ENCODE peak calls at places on chromosomes 16 and 17, in nine cellular contexts. One of them, this sample, is unnamed.

GRCh38 chr17:56297142-56297541 is 143.9 kb downstream of the ANKFN1 start:
- DNase-seq in endothelial cell of umbilical vein: peak; percentile 7
- DNase-seq in adrenal gland: no peak
- DNase-seq in tibial artery: no peak
- DNase-seq in lower lobe of right lung: no peak
- DNase-seq in thyroid gland: peak; percentile 3
- DNase-seq in IMR-90: peak; percentile 62
- DNase-seq in spleen: no peak
- DNase-seq in fibroblast of lung: peak; percentile 33
- DNase-seq in this sample: no peak

GRCh38 chr16:89346869-89347268 is 129.4 kb downstream of the ZNF778 start:
- DNase-seq in endothelial cell of umbilical vein: no peak
- DNase-seq in adrenal gland: no peak
- DNase-seq in tibial artery: no peak
- DNase-seq in lower lobe of right lung: peak; percentile 57
- DNase-seq in thyroid gland: no peak
- DNase-seq in IMR-90: no peak
- DNase-seq in spleen: no peak
- DNase-seq in fibroblast of lung: no peak
- DNase-seq in this sample: no peak

GRCh38 chr16:48949636-48950035 is 332.0 kb downstream of the CBLN1 start:
- DNase-seq in endothelial cell of umbilical vein: no peak
- DNase-seq in adrenal gland: no peak
- DNase-seq in tibial artery: no peak
- DNase-seq in lower lobe of right lung: no peak
- DNase-seq in thyroid gland: peak; percentile 21
- DNase-seq in IMR-90: peak; percentile 19
- DNase-seq in spleen: no peak
- DNase-seq in fibroblast of lung: peak; percentile 18
- DNase-seq in this sample: no peak

GRCh38 chr16:56774009-56774408 is 44.1 kb downstream of the NUP93 start:
- DNase-seq in endothelial cell of umbilical vein: no peak
- DNase-seq in adrenal gland: no peak
- DNase-seq in tibial artery: no peak
- DNase-seq in lower lobe of right lung: no peak
- DNase-seq in thyroid gland: no peak
- DNase-seq in IMR-90: no peak
- DNase-seq in spleen: no peak
- DNase-seq in fibroblast of lung: no peak
- DNase-seq in this sample: no peak

GRCh38 chr17:436571-436970 is 84.0 kb upstream of the RPH3AL start:
- DNase-seq in endothelial cell of umbilical vein: no peak
- DNase-seq in adrenal gland: no peak
- DNase-seq in tibial artery: no peak
- DNase-seq in lower lobe of right lung: no peak
- DNase-seq in thyroid gland: no peak
- DNase-seq in IMR-90: no peak
- DNase-seq in spleen: no peak
- DNase-seq in fibroblast of lung: no peak
- DNase-seq in this sample: no peak

GRCh38 chr16:70665806-70666735 is 19.7 kb downstream of the IL34 start:
- DNase-seq in endothelial cell of umbilical vein: peak; percentile 93
- DNase-seq in adrenal gland: no peak
- DNase-seq in tibial artery: no peak
- DNase-seq in lower lobe of right lung: no peak
- DNase-seq in thyroid gland: no peak
- DNase-seq in IMR-90: no peak
- DNase-seq in spleen: no peak
- DNase-seq in fibroblast of lung: no peak
- DNase-seq in this sample: no peak

GRCh38 chr16:19499481-19499880 is 22.4 kb downstream of the GDE1 start:
- DNase-seq in endothelial cell of umbilical vein: no peak
- DNase-seq in adrenal gland: no peak
- DNase-seq in tibial artery: no peak
- DNase-seq in lower lobe of right lung: no peak
- DNase-seq in thyroid gland: no peak
- DNase-seq in IMR-90: no peak
- DNase-seq in spleen: no peak
- DNase-seq in fibroblast of lung: no peak
- DNase-seq in this sample: no peak

GRCh38 chr17:4110152-4110551 is 32.7 kb downstream of the ZZEF1 start:
- DNase-seq in endothelial cell of umbilical vein: peak; percentile 20
- DNase-seq in adrenal gland: no peak
- DNase-seq in tibial artery: no peak
- DNase-seq in lower lobe of right lung: no peak
- DNase-seq in thyroid gland: no peak
- DNase-seq in IMR-90: peak; percentile 79
- DNase-seq in spleen: no peak
- DNase-seq in fibroblast of lung: peak; percentile 77
- DNase-seq in this sample: no peak

GRCh38 chr17:79183221-79184158 is 108.9 kb downstream of the ENGASE start:
- DNase-seq in endothelial cell of umbilical vein: no peak
- DNase-seq in adrenal gland: no peak
- DNase-seq in tibial artery: no peak
- DNase-seq in lower lobe of right lung: no peak
- DNase-seq in thyroid gland: no peak
- DNase-seq in IMR-90: no peak
- DNase-seq in spleen: no peak
- DNase-seq in fibroblast of lung: no peak
- DNase-seq in this sample: no peak
- H3K27me3 ChIP-seq in endothelial cell of umbilical vein: peaks cover 20% of the 10 kb centered on the region
- H3K27me3 ChIP-seq in adrenal gland: peaks cover 43% of the 10 kb centered on the region
- H3K27me3 ChIP-seq in tibial artery: no peaks in the 10 kb centered on the region
- H3K27me3 ChIP-seq in lower lobe of right lung: peaks cover 81% of the 10 kb centered on the region
- H3K27me3 ChIP-seq in thyroid gland: no peaks in the 10 kb centered on the region
- H3K27me3 ChIP-seq in IMR-90: peaks cover 39% of the 10 kb centered on the region
- H3K27me3 ChIP-seq in spleen: peaks cover 34% of the 10 kb centered on the region
- H3K27me3 ChIP-seq in fibroblast of lung: peaks cover 6% of the 10 kb centered on the region
- H3K27me3 ChIP-seq in this sample: peaks cover 3% of the 10 kb centered on the region

DNA sequence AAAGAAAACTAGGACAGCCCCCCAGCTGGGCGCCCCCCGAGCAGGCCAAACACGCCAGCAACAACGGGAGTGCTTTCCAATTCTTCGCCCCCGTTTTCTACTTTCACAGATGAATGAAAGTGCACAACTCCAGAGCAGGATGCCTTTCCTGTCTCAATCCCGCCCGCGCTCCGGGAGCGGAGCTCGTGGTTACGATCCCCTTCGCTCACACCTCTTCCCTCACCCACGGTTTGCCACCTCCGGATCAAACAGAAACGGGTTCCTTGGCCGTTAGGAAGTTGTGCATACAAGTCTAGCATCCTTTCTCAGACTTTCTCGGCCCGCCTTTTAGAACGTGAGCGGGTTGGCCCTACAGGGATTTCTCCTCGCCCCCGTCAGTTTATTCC is 658 bp downstream of the SKA2 start:
- DNase-seq in endothelial cell of umbilical vein: no peak
- DNase-seq in adrenal gland: peak; percentile 70
- DNase-seq in tibial artery: peak; percentile 40
- DNase-seq in lower lobe of right lung: peak; percentile 53
- DNase-seq in thyroid gland: peak; percentile 50
- DNase-seq in IMR-90: peak; percentile 39
- DNase-seq in spleen: peak; percentile 86
- DNase-seq in fibroblast of lung: peak; percentile 44
- DNase-seq in this sample: peak; percentile 40
- H3K4me1 ChIP-seq in endothelial cell of umbilical vein: peaks cover 44% of the 10 kb centered on the region
- H3K4me1 ChIP-seq in adrenal gland: peaks cover 5% of the 10 kb centered on the region
- H3K4me1 ChIP-seq in tibial artery: peaks cover 5% of the 10 kb centered on the region
- H3K4me1 ChIP-seq in lower lobe of right lung: peaks cover 26% of the 10 kb centered on the region
- H3K4me1 ChIP-seq in thyroid gland: peaks cover 22% of the 10 kb centered on the region
- H3K4me1 ChIP-seq in IMR-90: peaks cover 3% of the 10 kb centered on the region
- H3K4me1 ChIP-seq in spleen: peaks cover 54% of the 10 kb centered on the region
- H3K4me1 ChIP-seq in fibroblast of lung: peaks cover 10% of the 10 kb centered on the region
- H3K4me1 ChIP-seq in this sample: peaks cover 15% of the 10 kb centered on the region

GRCh38 chr16:2244301-2244700 is 7.1 kb downstream of the ECI1 start:
- DNase-seq in endothelial cell of umbilical vein: no peak
- DNase-seq in adrenal gland: no peak
- DNase-seq in tibial artery: no peak
- DNase-seq in lower lobe of right lung: no peak
- DNase-seq in thyroid gland: no peak
- DNase-seq in IMR-90: no peak
- DNase-seq in spleen: no peak
- DNase-seq in fibroblast of lung: no peak
- DNase-seq in this sample: no peak

GRCh38 chr16:2243031-2243528 is 6.8 kb downstream of the DNASE1L2 start:
- DNase-seq in endothelial cell of umbilical vein: no peak
- DNase-seq in adrenal gland: no peak
- DNase-seq in tibial artery: no peak
- DNase-seq in lower lobe of right lung: no peak
- DNase-seq in thyroid gland: no peak
- DNase-seq in IMR-90: no peak
- DNase-seq in spleen: no peak
- DNase-seq in fibroblast of lung: no peak
- DNase-seq in this sample: no peak

GRCh38 chr16:2244926-2245795 is 6.2 kb downstream of the ECI1 start:
- DNase-seq in endothelial cell of umbilical vein: no peak
- DNase-seq in adrenal gland: no peak
- DNase-seq in tibial artery: no peak
- DNase-seq in lower lobe of right lung: no peak
- DNase-seq in thyroid gland: no peak
- DNase-seq in IMR-90: no peak
- DNase-seq in spleen: no peak
- DNase-seq in fibroblast of lung: no peak
- DNase-seq in this sample: no peak

GRCh38 chr16:2242598-2242997 is 6.4 kb downstream of the DNASE1L2 start:
- DNase-seq in endothelial cell of umbilical vein: no peak
- DNase-seq in adrenal gland: no peak
- DNase-seq in tibial artery: no peak
- DNase-seq in lower lobe of right lung: no peak
- DNase-seq in thyroid gland: no peak
- DNase-seq in IMR-90: no peak
- DNase-seq in spleen: no peak
- DNase-seq in fibroblast of lung: no peak
- DNase-seq in this sample: no peak

GRCh38 chr16:2243781-2244180 is 7.5 kb downstream of the DNASE1L2 start:
- DNase-seq in endothelial cell of umbilical vein: no peak
- DNase-seq in adrenal gland: no peak
- DNase-seq in tibial artery: no peak
- DNase-seq in lower lobe of right lung: no peak
- DNase-seq in thyroid gland: no peak
- DNase-seq in IMR-90: no peak
- DNase-seq in spleen: no peak
- DNase-seq in fibroblast of lung: no peak
- DNase-seq in this sample: no peak
- H3K27me3 ChIP-seq in endothelial cell of umbilical vein: no peaks in the 10 kb centered on the region
- H3K27me3 ChIP-seq in adrenal gland: no peaks in the 10 kb centered on the region
- H3K27me3 ChIP-seq in tibial artery: no peaks in the 10 kb centered on the region
- H3K27me3 ChIP-seq in lower lobe of right lung: no peaks in the 10 kb centered on the region
- H3K27me3 ChIP-seq in thyroid gland: no peaks in the 10 kb centered on the region
- H3K27me3 ChIP-seq in IMR-90: no peaks in the 10 kb centered on the region
- H3K27me3 ChIP-seq in spleen: no peaks in the 10 kb centered on the region
- H3K27me3 ChIP-seq in fibroblast of lung: no peaks in the 10 kb centered on the region
- H3K27me3 ChIP-seq in this sample: no peaks in the 10 kb centered on the region

GRCh38 chr17:61249649-61250301 is 149.9 kb upstream of the TBX2 start:
- DNase-seq in endothelial cell of umbilical vein: no peak
- DNase-seq in adrenal gland: no peak
- DNase-seq in tibial artery: no peak
- DNase-seq in lower lobe of right lung: no peak
- DNase-seq in thyroid gland: no peak
- DNase-seq in IMR-90: no peak
- DNase-seq in spleen: no peak
- DNase-seq in fibroblast of lung: no peak
- DNase-seq in this sample: no peak
- H3K4me1 ChIP-seq in endothelial cell of umbilical vein: peaks cover 14% of the 10 kb centered on the region
- H3K4me1 ChIP-seq in adrenal gland: peaks cover 29% of the 10 kb centered on the region
- H3K4me1 ChIP-seq in tibial artery: peaks cover 58% of the 10 kb centered on the region
- H3K4me1 ChIP-seq in lower lobe of right lung: peaks cover 64% of the 10 kb centered on the region
- H3K4me1 ChIP-seq in thyroid gland: peaks cover 66% of the 10 kb centered on the region
- H3K4me1 ChIP-seq in IMR-90: peaks cover 18% of the 10 kb centered on the region
- H3K4me1 ChIP-seq in spleen: peaks cover 45% of the 10 kb centered on the region
- H3K4me1 ChIP-seq in fibroblast of lung: peaks cover 30% of the 10 kb centered on the region
- H3K4me1 ChIP-seq in this sample: peaks cover 33% of the 10 kb centered on the region

This sample was measured in body of pancreas.